ENCODE peak calls at places on chromosomes 2 and 18, in seven cellular contexts. One of them, this sample, is unnamed.

GRCh38 chr18:4181882-4182568 is 273.1 kb downstream of the DLGAP1 start:
- DNase-seq in H9: peak; percentile 52
- DNase-seq in trophoblast cell: no peak
- DNase-seq in H1: no peak
- DNase-seq in mesenchymal stem cell: no peak
- DNase-seq in IMR-90: no peak
- DNase-seq in mesendoderm: peak; percentile 73
- DNase-seq in this sample: no peak

GRCh38 chr18:46712406-46712805 is 44.4 kb downstream of the ST8SIA5 start:
- DNase-seq in IMR-90: peak; percentile 58
- DNase-seq in mesenchymal stem cell: peak; percentile 90
- DNase-seq in H9: no peak
- DNase-seq in mesendoderm: no peak
- DNase-seq in H1: no peak
- DNase-seq in trophoblast cell: no peak
- DNase-seq in this sample: no peak

GRCh38 chr2:203623616-203624015 is 82.8 kb upstream of the CD28 start:
- DNase-seq in H9: no peak
- DNase-seq in mesendoderm: no peak
- DNase-seq in IMR-90: peak; percentile 27
- DNase-seq in trophoblast cell: peak; percentile 59
- DNase-seq in mesenchymal stem cell: peak; percentile 63
- DNase-seq in H1: no peak
- DNase-seq in this sample: no peak

GRCh38 chr2:161243873-161244272 is 64.4 kb upstream of the PSMD14 start:
- DNase-seq in mesenchymal stem cell: no peak
- DNase-seq in H1: no peak
- DNase-seq in IMR-90: no peak
- DNase-seq in mesendoderm: peak; percentile 36
- DNase-seq in trophoblast cell: peak; percentile 2
- DNase-seq in H9: no peak
- DNase-seq in this sample: no peak

GRCh38 chr2:101974663-101975062 is 17.1 kb upstream of the IL1R2 start:
- DNase-seq in mesendoderm: peak; percentile 28
- DNase-seq in mesenchymal stem cell: peak; percentile 27
- DNase-seq in trophoblast cell: no peak
- DNase-seq in H9: peak; percentile 63
- DNase-seq in H1: no peak
- DNase-seq in IMR-90: no peak
- DNase-seq in this sample: peak; percentile 46

GRCh38 chr18:34222396-34223163 is 2.1 kb downstream of the NOL4 start:
- DNase-seq in mesenchymal stem cell: peak; percentile 28
- DNase-seq in trophoblast cell: no peak
- DNase-seq in H1: peak; percentile 83
- DNase-seq in mesendoderm: peak; percentile 82
- DNase-seq in H9: peak; percentile 80
- DNase-seq in IMR-90: no peak
- DNase-seq in this sample: no peak

GRCh38 chr2:53381271-53381670 is 386.3 kb upstream of the CHAC2 start:
- DNase-seq in trophoblast cell: no peak
- DNase-seq in mesenchymal stem cell: no peak
- DNase-seq in mesendoderm: no peak
- DNase-seq in IMR-90: no peak
- DNase-seq in H9: no peak
- DNase-seq in H1: no peak
- DNase-seq in this sample: no peak

GRCh38 chr2:21039979-21040467 is 3.9 kb downstream of the APOB start:
- DNase-seq in mesendoderm: no peak
- DNase-seq in mesenchymal stem cell: no peak
- DNase-seq in H1: no peak
- DNase-seq in IMR-90: no peak
- DNase-seq in H9: no peak
- DNase-seq in trophoblast cell: no peak
- DNase-seq in this sample: no peak

GRCh38 chr2:230721712-230722111 is 9.1 kb downstream of the CAB39 start:
- DNase-seq in H1: no peak
- DNase-seq in IMR-90: no peak
- DNase-seq in mesendoderm: peak; percentile 48
- DNase-seq in H9: no peak
- DNase-seq in mesenchymal stem cell: no peak
- DNase-seq in trophoblast cell: peak; percentile 27
- DNase-seq in this sample: no peak

GRCh38 chr2:211745295-211746097 is 793.1 kb downstream of the ERBB4 start:
- DNase-seq in mesendoderm: peak; percentile 87
- DNase-seq in trophoblast cell: peak; percentile 77
- DNase-seq in H1: peak; percentile 58
- DNase-seq in IMR-90: peak; percentile 49
- DNase-seq in H9: peak; percentile 73
- DNase-seq in mesenchymal stem cell: peak; percentile 70
- DNase-seq in this sample: peak; percentile 66

GRCh38 chr18:2547477-2548087 is 23.7 kb downstream of the METTL4 start:
- DNase-seq in H1: no peak
- DNase-seq in IMR-90: peak; percentile 71
- DNase-seq in mesenchymal stem cell: peak; percentile 57
- DNase-seq in mesendoderm: peak; percentile 53
- DNase-seq in trophoblast cell: peak; percentile 73
- DNase-seq in H9: no peak
- DNase-seq in this sample: peak; percentile 24

GRCh38 chr2:204325468-204325867 is 219.8 kb upstream of the PARD3B start:
- DNase-seq in mesenchymal stem cell: peak; percentile 82
- DNase-seq in mesendoderm: peak; percentile 88
- DNase-seq in H9: peak; percentile 69
- DNase-seq in trophoblast cell: peak; percentile 87
- DNase-seq in H1: peak; percentile 67
- DNase-seq in IMR-90: peak; percentile 87
- DNase-seq in this sample: peak; percentile 81

GRCh38 chr2:188379748-188380147 is 88.1 kb downstream of the GULP1 start:
- DNase-seq in H1: no peak
- DNase-seq in mesenchymal stem cell: no peak
- DNase-seq in mesendoderm: no peak
- DNase-seq in IMR-90: no peak
- DNase-seq in H9: no peak
- DNase-seq in trophoblast cell: no peak
- DNase-seq in this sample: no peak

GRCh38 chr18:12559319-12559718 is 98.6 kb downstream of the SPIRE1 start:
- DNase-seq in trophoblast cell: no peak
- DNase-seq in H1: no peak
- DNase-seq in IMR-90: no peak
- DNase-seq in H9: no peak
- DNase-seq in mesendoderm: no peak
- DNase-seq in mesenchymal stem cell: no peak
- DNase-seq in this sample: no peak

GRCh38 chr18:32848836-32849235 is 76.0 kb upstream of the KLHL14 start:
- DNase-seq in mesenchymal stem cell: no peak
- DNase-seq in H1: no peak
- DNase-seq in mesendoderm: no peak
- DNase-seq in IMR-90: no peak
- DNase-seq in H9: no peak
- DNase-seq in trophoblast cell: no peak
- DNase-seq in this sample: no peak

GRCh38 chr2:37614061-37614802 is 57.2 kb downstream of the CDC42EP3 start:
- DNase-seq in H9: no peak
- DNase-seq in H1: no peak
- DNase-seq in mesendoderm: peak; percentile 27
- DNase-seq in IMR-90: peak; percentile 95
- DNase-seq in mesenchymal stem cell: peak; percentile 95
- DNase-seq in trophoblast cell: peak; percentile 82
- DNase-seq in this sample: no peak

GRCh38 chr2:240423788-240424191 is 11.7 kb upstream of the GPC1 start:
- DNase-seq in mesenchymal stem cell: no peak
- DNase-seq in trophoblast cell: no peak
- DNase-seq in IMR-90: no peak
- DNase-seq in H1: no peak
- DNase-seq in mesendoderm: no peak
- DNase-seq in H9: peak; percentile 13
- DNase-seq in this sample: no peak

GRCh38 chr2:227147023-227147422 is 17.0 kb downstream of the COL4A4 start:
- DNase-seq in trophoblast cell: no peak
- DNase-seq in H1: no peak
- DNase-seq in H9: no peak
- DNase-seq in IMR-90: no peak
- DNase-seq in mesendoderm: no peak
- DNase-seq in mesenchymal stem cell: no peak
- DNase-seq in this sample: no peak

GRCh38 chr2:223519471-223519870 is 82.7 kb downstream of the SCG2 start:
- DNase-seq in IMR-90: no peak
- DNase-seq in mesenchymal stem cell: no peak
- DNase-seq in H1: no peak
- DNase-seq in trophoblast cell: no peak
- DNase-seq in H9: no peak
- DNase-seq in mesendoderm: no peak
- DNase-seq in this sample: no peak

GRCh38 chr2:212923393-212923792 is 228.0 kb downstream of the IKZF2 start:
- DNase-seq in IMR-90: no peak
- DNase-seq in trophoblast cell: peak; percentile 48
- DNase-seq in mesendoderm: peak; percentile 30
- DNase-seq in mesenchymal stem cell: no peak
- DNase-seq in H9: no peak
- DNase-seq in H1: no peak
- DNase-seq in this sample: no peak

GRCh38 chr2:231670892-231671616 is 37.3 kb upstream of the PTMA start:
- DNase-seq in mesendoderm: peak; percentile 74
- DNase-seq in trophoblast cell: peak; percentile 46
- DNase-seq in IMR-90: no peak
- DNase-seq in H9: peak; percentile 66
- DNase-seq in H1: no peak
- DNase-seq in mesenchymal stem cell: peak; percentile 42
- DNase-seq in this sample: no peak

DNA sequence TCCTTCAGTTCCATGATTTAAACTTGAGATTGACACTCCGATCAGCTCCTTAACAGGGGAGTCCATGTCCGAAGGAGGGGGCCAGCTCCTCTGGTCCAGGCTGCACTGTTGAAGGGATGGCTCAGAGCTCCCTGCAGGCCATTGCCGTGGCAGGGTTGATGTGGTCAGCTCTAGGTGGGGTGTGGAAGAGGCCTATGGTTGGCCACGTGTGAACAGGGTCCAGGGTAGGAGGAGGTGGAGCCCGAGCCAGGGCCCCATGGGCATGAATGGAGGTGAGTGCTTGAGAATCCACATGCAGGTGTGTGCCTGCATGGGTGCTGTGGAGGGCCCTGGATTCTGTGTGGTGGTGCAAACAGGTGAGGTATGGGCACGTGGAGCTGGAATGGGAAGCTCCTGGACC is 1.1 kb downstream of the SPEG start:
- DNase-seq in H9: peak; percentile 28
- DNase-seq in trophoblast cell: no peak
- DNase-seq in mesenchymal stem cell: no peak
- DNase-seq in IMR-90: no peak
- DNase-seq in mesendoderm: no peak
- DNase-seq in H1: no peak
- DNase-seq in this sample: no peak
- H3K4me1 ChIP-seq in H9: peaks cover 2% of the 10 kb centered on the region
- H3K4me1 ChIP-seq in trophoblast cell: peaks cover 6% of the 10 kb centered on the region
- H3K4me1 ChIP-seq in mesenchymal stem cell: peaks cover 21% of the 10 kb centered on the region
- H3K4me1 ChIP-seq in IMR-90: peaks cover 5% of the 10 kb centered on the region
- H3K4me1 ChIP-seq in mesendoderm: no peaks in the 10 kb centered on the region
- H3K4me1 ChIP-seq in H1: no peaks in the 10 kb centered on the region
- H3K4me1 ChIP-seq in this sample: peaks cover 7% of the 10 kb centered on the region

GRCh38 chr18:75203456-75204261 is 5.3 kb downstream of the PTGR3 start:
- DNase-seq in H1: no peak
- DNase-seq in mesenchymal stem cell: no peak
- DNase-seq in H9: no peak
- DNase-seq in IMR-90: peak; percentile 52
- DNase-seq in mesendoderm: peak; percentile 13
- DNase-seq in trophoblast cell: no peak
- DNase-seq in this sample: no peak
- H3K27me3 ChIP-seq in H1: peaks cover 43% of the 10 kb centered on the region
- H3K27me3 ChIP-seq in mesenchymal stem cell: peaks cover 49% of the 10 kb centered on the region
- H3K27me3 ChIP-seq in H9: peaks cover 50% of the 10 kb centered on the region
- H3K27me3 ChIP-seq in IMR-90: no peaks in the 10 kb centered on the region
- H3K27me3 ChIP-seq in mesendoderm: peaks cover 34% of the 10 kb centered on the region
- H3K27me3 ChIP-seq in trophoblast cell: peaks cover 47% of the 10 kb centered on the region
- H3K27me3 ChIP-seq in this sample: peaks cover 51% of the 10 kb centered on the region

GRCh38 chr2:28168376-28168775 is 224.3 kb upstream of the FOSL2 start:
- DNase-seq in trophoblast cell: no peak
- DNase-seq in mesenchymal stem cell: no peak
- DNase-seq in H1: no peak
- DNase-seq in H9: no peak
- DNase-seq in IMR-90: no peak
- DNase-seq in mesendoderm: no peak
- DNase-seq in this sample: no peak
- H2AK5ac ChIP-seq in trophoblast cell: no peak overlapping the region
- H2AK5ac ChIP-seq in mesenchymal stem cell: peak overlapping the region; percentile 69
- H2AK5ac ChIP-seq in H1: no peak overlapping the region
- H2AK5ac ChIP-seq in H9: no peak overlapping the region
- H2AK5ac ChIP-seq in IMR-90: no peak overlapping the region
- H2AK5ac ChIP-seq in mesendoderm: no peak overlapping the region
- H2AK5ac ChIP-seq in this sample: no peak overlapping the region

DNA sequence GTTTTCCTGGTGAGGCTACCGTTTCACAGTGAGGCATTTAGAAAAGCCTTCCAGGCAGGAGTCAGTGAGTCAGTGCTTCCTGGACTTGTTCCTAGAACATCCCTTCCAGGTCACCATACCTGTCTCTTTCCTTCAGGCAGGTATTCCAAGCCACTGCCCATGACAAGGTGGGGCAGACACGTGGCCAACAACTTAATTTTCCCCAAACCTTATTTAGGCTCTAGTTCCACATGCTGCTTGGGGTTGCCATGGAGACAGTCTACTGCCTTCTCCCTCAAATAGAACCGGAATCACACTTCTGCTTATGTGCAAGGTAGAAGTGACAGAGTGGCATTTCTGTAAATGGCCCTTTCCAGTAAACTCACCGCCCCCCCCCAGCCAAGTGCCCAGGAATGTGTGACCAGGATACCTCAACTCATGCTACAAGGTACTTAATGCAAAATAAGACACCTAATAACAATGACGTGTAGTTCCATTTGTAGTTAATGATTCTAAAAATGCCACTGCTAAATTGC is 258.3 kb downstream of the PRKCE start:
- DNase-seq in IMR-90: no peak
- DNase-seq in mesenchymal stem cell: no peak
- DNase-seq in trophoblast cell: peak; percentile 72
- DNase-seq in H9: no peak
- DNase-seq in H1: no peak
- DNase-seq in mesendoderm: no peak
- DNase-seq in this sample: no peak
- H3K4me1 ChIP-seq in IMR-90: no peaks in the 10 kb centered on the region
- H3K4me1 ChIP-seq in mesenchymal stem cell: peaks cover 8% of the 10 kb centered on the region
- H3K4me1 ChIP-seq in trophoblast cell: no peaks in the 10 kb centered on the region
- H3K4me1 ChIP-seq in H9: no peaks in the 10 kb centered on the region
- H3K4me1 ChIP-seq in H1: no peaks in the 10 kb centered on the region
- H3K4me1 ChIP-seq in mesendoderm: peaks cover 7% of the 10 kb centered on the region
- H3K4me1 ChIP-seq in this sample: peaks cover 7% of the 10 kb centered on the region

DNA sequence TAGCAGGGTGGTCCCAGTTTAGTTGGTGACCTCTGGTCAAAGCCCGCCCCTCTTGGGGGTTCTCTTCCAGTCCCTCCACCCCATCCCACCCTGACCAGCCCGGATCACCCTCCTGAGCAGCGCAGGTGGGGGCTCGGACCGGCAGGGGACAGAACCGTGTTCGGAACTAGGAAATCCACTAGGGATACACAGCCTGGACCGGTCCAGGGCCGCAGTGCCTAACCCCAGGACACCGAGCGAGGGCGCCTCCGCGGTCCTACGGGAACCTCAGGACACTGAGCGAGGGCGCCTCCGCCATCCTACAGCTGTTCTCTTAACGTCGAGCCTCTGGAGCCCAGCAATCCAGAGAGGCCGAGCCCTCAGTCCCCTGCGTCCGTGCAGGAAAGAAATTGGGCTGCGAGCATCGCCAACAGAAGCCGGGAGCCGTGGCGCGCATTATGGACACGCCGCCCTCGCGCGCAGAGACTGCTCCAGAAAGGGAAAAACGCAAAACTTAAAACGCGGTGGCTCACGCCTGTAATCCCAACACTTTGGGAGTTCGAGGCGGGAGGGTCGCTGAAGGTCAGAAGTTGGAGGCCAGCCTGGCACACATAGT is 8.5 kb downstream of the RAX start:
- DNase-seq in H1: peak; percentile 67
- DNase-seq in mesendoderm: peak; percentile 25
- DNase-seq in trophoblast cell: no peak
- DNase-seq in H9: no peak
- DNase-seq in IMR-90: no peak
- DNase-seq in mesenchymal stem cell: no peak
- DNase-seq in this sample: no peak
- H3K27me3 ChIP-seq in H1: peaks cover 58% of the 10 kb centered on the region
- H3K27me3 ChIP-seq in mesendoderm: peaks cover 55% of the 10 kb centered on the region
- H3K27me3 ChIP-seq in trophoblast cell: peaks cover 70% of the 10 kb centered on the region
- H3K27me3 ChIP-seq in H9: peaks cover 65% of the 10 kb centered on the region
- H3K27me3 ChIP-seq in IMR-90: peaks cover 69% of the 10 kb centered on the region
- H3K27me3 ChIP-seq in mesenchymal stem cell: peaks cover 69% of the 10 kb centered on the region
- H3K27me3 ChIP-seq in this sample: peaks cover 3% of the 10 kb centered on the region

This sample was measured in neuronal stem cell.